ENCODE peak calls at places on chromosomes 13 and 19, in four cellular contexts. U is NCI-H1092 treated with DMSO at 0.1 percent for 48 hours, W is mesothelial cell of epicardium, G is psoas muscle. B is an unnamed sample.

GRCh38 chr19:4316940-4317339 is 12.5 kb downstream of the FSD1 start:
- DNase-seq in U (no peak), W (no peak), G (no peak), B (no peak)

GRCh38 chr13:113920173-113920572 is 53.7 kb downstream of the C13orf46 start:
- DNase-seq in U (no peak), W (no peak), G (no peak), B (no peak)

GRCh38 chr13:47934371-47934770 is 66.7 kb downstream of the SUCLA2 start:
- DNase-seq in U (no peak), W (no peak), G (no peak), B (no peak)

GRCh38 chr19:2495130-2495641 is 19.3 kb downstream of the GADD45B start:
- DNase-seq in U (no peak), W (no peak), G (peak; percentile 80), B (no peak)

GRCh38 chr13:111007209-111007608 is 92.3 kb upstream of the ANKRD10 start:
- DNase-seq in U (no peak), W (no peak), G (no peak), B (no peak)

GRCh38 chr13:37640499-37640898 is 41.9 kb upstream of the POSTN start:
- DNase-seq in U (peak; percentile 38), W (no peak), G (no peak), B (no peak)

GRCh38 chr19:1360818-1361461 is 22.8 kb upstream of the NDUFS7 start:
- DNase-seq in U (peak; percentile 55), W (no peak), G (peak; percentile 81), B (no peak)

GRCh38 chr19:49506575-49507105 is 5.8 kb upstream of the FCGRT start:
- DNase-seq in U (peak; percentile 37), W (no peak), G (peak; percentile 47), B (peak; percentile 71)

GRCh38 chr19:9580728-9581127 is 3.6 kb downstream of the ZNF121 start:
- DNase-seq in U (no peak), W (no peak), G (no peak), B (no peak)

GRCh38 chr13:113393226-113393571 is 29.3 kb upstream of the GRTP1 start:
- DNase-seq in U (no peak), W (no peak), G (no peak), B (no peak)

GRCh38 chr13:100100115-100100879 is 11.4 kb downstream of the PCCA start:
- DNase-seq in U (no peak), W (no peak), G (no peak), B (no peak)

B was measured in NCI-H524.